ENCODE peak calls at places on chromosomes 11 and 22, in ten cellular contexts. U is EL, F is mucosa of descending colon, B is COLO829, Q is SJSA1, S is amniotic stem cell, C is testis, L is HFFc6, V is KG1, J is HEK293T. M is an unnamed sample.

GRCh38 chr11:7592706-7593105 is 78.9 kb downstream of the PPFIBP2 start:
- DNase-seq in V (no peak), B (no peak), J (no peak), U (peak; percentile 34), L (peak; percentile 25), S (no peak), F (no peak), C (no peak), Q (no peak), M (no peak)

GRCh38 chr11:111604392-111605009 is 2.3 kb downstream of the SIK2 start:
- DNase-seq in Q (no peak), F (no peak), L (peak; percentile 14), V (peak; percentile 38), B (peak; percentile 31), J (peak; percentile 42), C (no peak), U (peak; percentile 51), S (no peak), M (no peak)

GRCh38 chr11:45092901-45093760 is 53.3 kb upstream of the PRDM11 start:
- DNase-seq in U (peak; percentile 78), V (peak; percentile 27), S (no peak), L (peak; percentile 49), C (no peak), J (no peak), F (no peak), B (no peak), Q (peak; percentile 89), M (no peak)

GRCh38 chr11:100687630-100688395 is 725 bp downstream of the ARHGAP42 start:
- DNase-seq in J (peak; percentile 71), Q (peak; percentile 47), B (no peak), L (peak; percentile 53), S (peak; percentile 52), C (peak; percentile 75), F (peak; percentile 56), V (peak; percentile 30), U (peak; percentile 82), M (peak; percentile 86)

GRCh38 chr11:65791719-65792213 is 4.9 kb downstream of the OVOL1 start:
- DNase-seq in B (no peak), L (peak; percentile 45), U (peak; percentile 23), J (no peak), F (peak; percentile 89), Q (no peak), S (no peak), C (no peak), V (no peak), M (no peak)

GRCh38 chr22:48396785-48397530 is 1430.7 kb downstream of the BRD1 start:
- DNase-seq in L (no peak), U (no peak), F (no peak), B (no peak), S (no peak), J (no peak), V (no peak), C (no peak), Q (peak; percentile 37), M (peak; percentile 19)

GRCh38 chr11:134515081-134515960 is 103.3 kb upstream of the B3GAT1 start:
- DNase-seq in U (no peak), C (no peak), J (no peak), S (no peak), V (no peak), F (peak; percentile 44), Q (peak; percentile 14), B (no peak), L (no peak), M (no peak)

GRCh38 chr22:44384981-44385610 is 72.3 kb upstream of the SHISAL1 start:
- DNase-seq in S (no peak), V (no peak), U (no peak), J (no peak), C (no peak), Q (no peak), F (peak; percentile 29), B (no peak), L (no peak), M (no peak)

GRCh38 chr22:21865041-21865440 is 2.4 kb downstream of the MAPK1 start:
- DNase-seq in J (no peak), B (no peak), C (peak; percentile 77), V (no peak), S (peak; percentile 85), Q (peak; percentile 49), F (no peak), L (peak; percentile 83), U (peak; percentile 84), M (no peak)

GRCh38 chr11:48148749-48149148 is 67.9 kb upstream of the OR4B1 start:
- DNase-seq in C (no peak), V (no peak), F (no peak), L (no peak), J (no peak), Q (no peak), B (no peak), U (no peak), S (no peak), M (no peak)

GRCh38 chr11:18312663-18313420 is 9.1 kb downstream of the HPS5 start:
- DNase-seq in Q (peak; percentile 61), C (no peak), U (peak; percentile 87), S (peak; percentile 31), F (no peak), B (peak; percentile 55), V (no peak), L (peak; percentile 46), J (no peak), M (no peak)

GRCh38 chr11:118343981-118344521 is at the start of gene CD3G:
- DNase-seq in F (peak; percentile 73), C (no peak), U (no peak), S (no peak), L (no peak), B (no peak), J (no peak), V (no peak), Q (no peak), M (no peak)

GRCh38 chr11:68839953-68840641 is 1.6 kb downstream of the CPT1A start:
- DNase-seq in F (no peak), B (no peak), Q (no peak), V (peak; percentile 68), J (no peak), C (no peak), S (no peak), L (peak; percentile 12), U (peak; percentile 42), M (peak; percentile 61)

GRCh38 chr11:59553323-59553722 is 42.0 kb downstream of the OR4D9 start:
- DNase-seq in L (no peak), U (no peak), Q (no peak), V (no peak), J (no peak), B (no peak), S (no peak), C (no peak), F (no peak), M (no peak)

GRCh38 chr11:75768112-75768908 is at the start of gene DGAT2:
- DNase-seq in V (no peak), F (peak; percentile 85), U (peak; percentile 70), C (peak; percentile 80), J (peak; percentile 91), L (no peak), B (peak; percentile 54), Q (peak; percentile 40), S (no peak), M (peak; percentile 91)

GRCh38 chr22:35409783-35410662 is 10.1 kb downstream of the MCM5 start:
- DNase-seq in V (peak; percentile 64), U (no peak), C (no peak), F (peak; percentile 70), S (no peak), L (no peak), Q (no peak), J (no peak), B (no peak), M (no peak)

GRCh38 chr11:1002091-1002984 is 34.2 kb downstream of the MUC6 start:
- DNase-seq in S (no peak), V (no peak), F (no peak), Q (no peak), C (no peak), J (no peak), B (no peak), L (no peak), U (no peak), M (no peak)